ENCODE peak calls at places on chromosomes 16 and 17, in nine cellular contexts. M is Caco-2, T is AG04450, G is upper lobe of right lung, H is fibroblast of the aortic adventitia, J is A549, O is NB4, C is astrocyte of the spinal cord, K is sigmoid colon. R is an unnamed sample.

GRCh38 chr17:47742319-47743181 is 9.5 kb downstream of the TBX21 start:
- DNase-seq in K (peak), G (no peak), M (peak), H (no peak), J (no peak), O (peak), C (no peak), T (no peak), R (no peak)

GRCh38 chr17:4739122-4740024 is at the start of the genes CXCL16 and ZMYND15:
- DNase-seq in O (peak), H (peak), M (peak), K (peak), G (peak), C (peak), J (peak), T (no peak), R (peak)

GRCh38 chr16:56389554-56389953 is 35.8 kb downstream of the AMFR start:
- DNase-seq in K (no peak), J (peak), H (peak), M (no peak), T (peak), C (peak), O (no peak), G (no peak), R (no peak)

GRCh38 chr17:55005520-55005919 is 37.0 kb downstream of the STXBP4 start:
- DNase-seq in T (no peak), H (peak), C (peak), G (no peak), M (no peak), O (peak), J (peak), K (no peak), R (no peak)

GRCh38 chr17:43702636-43703035 is 40.9 kb upstream of the MEOX1 start:
- DNase-seq in K (no peak), O (peak), J (peak), C (no peak), M (peak), T (no peak), G (no peak), H (no peak), R (no peak)

GRCh38 chr17:64103751-64104364 is 26.1 kb downstream of the ERN1 start:
- DNase-seq in K (no peak), C (no peak), T (no peak), J (no peak), O (peak), M (no peak), H (no peak), G (no peak), R (no peak)

GRCh38 chr16:3017262-3017805 is 649 bp downstream of the CLDN6 start:
- DNase-seq in O (no peak), C (no peak), H (no peak), T (no peak), M (no peak), K (no peak), J (no peak), G (no peak), R (no peak)

GRCh38 chr17:16150251-16150859 is 65.0 kb downstream of the NCOR1 start:
- DNase-seq in G (no peak), M (no peak), O (no peak), J (peak), K (no peak), T (peak), C (peak), H (peak), R (no peak)

GRCh38 chr17:17823433-17824118 is 13.2 kb downstream of the SREBF1 start:
- DNase-seq in K (peak), O (peak), G (peak), T (no peak), J (peak), H (peak), M (peak), C (peak), R (peak)

GRCh38 chr16:48930951-48931553 is 321.1 kb upstream of the N4BP1 start:
- DNase-seq in C (no peak), T (no peak), K (no peak), J (no peak), G (no peak), O (no peak), H (no peak), M (no peak), R (no peak)

GRCh38 chr17:36930501-36930900 is 6.8 kb upstream of the LHX1 start:
- DNase-seq in C (no peak), H (no peak), J (no peak), M (no peak), G (no peak), K (no peak), T (no peak), O (no peak), R (no peak)
- H3K4me3 ChIP-seq in C (no peak), H (no peak), J (no peak), M (no peak), G (no peak), K (no peak), T (no peak), O (no peak), R (no peak)

GRCh38 chr17:30716461-30717289 is 107.8 kb downstream of the CRLF3 start:
- DNase-seq in H (peak), G (peak), O (peak), K (peak), M (peak), J (peak), C (no peak), T (no peak), R (peak)
- TF ChIP-seq CTCF in H (peak), G (no peak), O (peak), K (no peak), M (peak), J (peak), C (peak), T (no peak), R (no peak)

GRCh38 chr17:59254742-59255141 is 34.4 kb downstream of the GDPD1 start:
- DNase-seq in G (no peak), K (no peak), H (no peak), J (no peak), O (no peak), C (no peak), T (no peak), M (no peak), R (no peak)
- H3K4me3 ChIP-seq in G (no peak), K (no peak), H (no peak), J (no peak), O (no peak), C (no peak), T (no peak), M (no peak), R (no peak)

GRCh38 chr17:62778990-62779681 is 29.0 kb downstream of the MARCHF10 start:
- DNase-seq in H (peak), T (peak), K (no peak), G (peak), O (no peak), C (peak), M (peak), J (peak), R (no peak)

GRCh38 chr17:62781826-62782225 is 26.3 kb downstream of the MARCHF10 start:
- DNase-seq in K (no peak), T (no peak), O (no peak), H (peak), M (no peak), C (no peak), G (no peak), J (peak), R (no peak)

GRCh38 chr17:62781356-62781755 is 26.8 kb downstream of the MARCHF10 start:
- DNase-seq in M (no peak), G (no peak), T (no peak), C (peak), O (peak), K (no peak), H (peak), J (no peak), R (no peak)

GRCh38 chr17:62780951-62781350 is 27.2 kb downstream of the MARCHF10 start:
- DNase-seq in G (no peak), T (no peak), H (no peak), J (no peak), K (no peak), C (peak), O (no peak), M (no peak), R (no peak)

GRCh38 chr17:62780273-62780672 is 27.8 kb downstream of the MARCHF10 start:
- DNase-seq in J (no peak), H (no peak), T (no peak), M (no peak), C (no peak), O (no peak), G (peak), K (no peak), R (no peak)
- TF ChIP-seq CTCF in J (no peak), H (no peak), T (no peak), M (no peak), C (no peak), O (no peak), G (no peak), K (no peak), R (no peak)

GRCh38 chr17:65277576-65277975 is 140.4 kb downstream of the RGS9 start:
- DNase-seq in T (no peak), H (peak), J (no peak), G (no peak), O (no peak), C (peak), K (no peak), M (no peak), R (no peak)
- H3K4me3 ChIP-seq in T (peak), H (peak), J (no peak), G (no peak), O (no peak), C (no peak), K (peak), M (no peak), R (peak)

GRCh38 chr16:6016530-6017184 is 919.1 kb upstream of the EEF2KMT start:
- DNase-seq in T (no peak), M (no peak), H (no peak), C (peak), O (peak), G (no peak), K (no peak), J (peak), R (no peak)
- TF ChIP-seq CTCF in T (no peak), M (peak), H (no peak), C (peak), O (peak), G (peak), K (no peak), J (peak), R (no peak)

DNA sequence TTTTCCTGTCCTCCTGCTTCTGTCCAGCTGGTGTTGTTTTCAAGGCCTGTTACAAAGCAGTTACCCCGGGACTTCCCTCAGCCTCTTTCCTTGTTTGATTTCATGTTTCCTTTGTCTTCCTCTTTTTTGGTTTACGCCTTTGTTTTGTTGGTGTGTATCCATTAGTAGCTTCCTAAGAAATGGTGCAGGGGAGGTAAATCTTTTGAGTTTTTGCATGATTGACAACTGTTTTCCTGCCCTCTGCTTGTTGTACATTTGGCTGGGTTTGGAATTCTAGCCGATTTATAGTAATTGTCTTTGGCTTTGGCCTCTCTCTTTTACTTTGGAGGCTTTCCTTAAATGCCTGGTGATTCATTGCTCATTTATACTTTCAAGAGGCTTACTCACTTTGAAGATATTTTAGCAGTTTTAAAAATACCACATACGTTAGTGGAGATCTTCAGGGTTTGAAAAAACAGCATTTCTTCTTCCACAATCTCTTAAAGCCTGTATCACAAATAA is 32.8 kb downstream of the DNAH2 start:
- DNase-seq in O (no peak), H (peak), G (no peak), C (peak), T (peak), M (no peak), K (no peak), J (no peak), R (no peak)
- H3K4me3 ChIP-seq in O (no peak), H (no peak), G (no peak), C (no peak), T (no peak), M (no peak), K (no peak), J (no peak), R (no peak)

GRCh38 chr17:33202796-33203195 is 90.3 kb downstream of the ASIC2 start:
- DNase-seq in H (no peak), O (no peak), K (no peak), G (no peak), T (no peak), C (no peak), M (no peak), J (no peak), R (no peak)

GRCh38 chr17:33205552-33205951 is 87.5 kb downstream of the ASIC2 start:
- DNase-seq in J (no peak), G (no peak), C (no peak), K (no peak), O (no peak), T (no peak), H (no peak), M (no peak), R (no peak)

GRCh38 chr17:33204701-33205100 is 88.4 kb downstream of the ASIC2 start:
- DNase-seq in M (no peak), G (no peak), C (no peak), O (no peak), K (no peak), T (no peak), H (no peak), J (no peak), R (no peak)

GRCh38 chr17:33202011-33202410 is 91.1 kb downstream of the ASIC2 start:
- DNase-seq in G (no peak), H (no peak), K (no peak), T (no peak), M (peak), C (no peak), O (no peak), J (no peak), R (no peak)

GRCh38 chr17:33204156-33204555 is 88.9 kb downstream of the ASIC2 start:
- DNase-seq in G (no peak), M (no peak), H (no peak), K (no peak), J (no peak), T (no peak), C (no peak), O (no peak), R (no peak)
- TF ChIP-seq CTCF in G (no peak), M (no peak), H (no peak), K (no peak), J (no peak), T (no peak), C (no peak), O (no peak), R (no peak)

R was measured in ascending aorta.